ENCODE peak calls at places on chromosome 13, in six cellular contexts. U, J, G, H, F and B are unnamed samples.

GRCh38 chr13:110712081-110712848 is 1.2 kb upstream of the ING1 start:
- DNase-seq in U (peak), J (peak), G (peak), H (peak), F (peak), B (peak)

GRCh38 chr13:20360041-20360491 is 127.9 kb upstream of the GJB6 start:
- DNase-seq in U (no peak), J (no peak), G (no peak), H (no peak), F (peak), B (no peak)

GRCh38 chr13:100510208-100510997 is 78.2 kb downstream of the GGACT start:
- DNase-seq in U (no peak), J (no peak), G (no peak), H (no peak), F (no peak), B (no peak)

GRCh38 chr13:109271991-109272454 is 514.4 kb downstream of the IRS2 start:
- DNase-seq in U (no peak), J (no peak), G (no peak), H (no peak), F (no peak), B (no peak)

GRCh38 chr13:33244907-33245287 is 40.7 kb downstream of the STARD13 start:
- DNase-seq in U (no peak), J (no peak), G (no peak), H (no peak), F (no peak), B (no peak)

GRCh38 chr13:29933401-29933800 is 83.0 kb upstream of the UBL3 start:
- DNase-seq in U (no peak), J (no peak), G (no peak), H (no peak), F (no peak), B (no peak)

GRCh38 chr13:45368571-45368970 is 27.6 kb upstream of the TPT1 start:
- DNase-seq in U (no peak), J (no peak), G (no peak), H (no peak), F (no peak), B (no peak)

GRCh38 chr13:97889803-97890202 is 63.7 kb upstream of the IPO5 start:
- DNase-seq in U (no peak), J (peak), G (no peak), H (no peak), F (peak), B (no peak)

GRCh38 chr13:97127842-97128241 is 94.3 kb upstream of the MBNL2 start:
- DNase-seq in U (no peak), J (no peak), G (no peak), H (peak), F (no peak), B (no peak)

GRCh38 chr13:95552539-95553270 is at the start of gene CLDN10:
- DNase-seq in U (no peak), J (no peak), G (no peak), H (no peak), F (peak), B (no peak)
- TF ChIP-seq MAX in U (no peak), J (no peak), G (no peak), H (no peak), F (no peak), B (no peak)

GRCh38 chr13:23510544-23510916 is 59.7 kb upstream of the TNFRSF19 start:
- DNase-seq in U (no peak), J (no peak), G (no peak), H (no peak), F (no peak), B (no peak)

GRCh38 chr13:23509781-23510543 is 60.2 kb upstream of the TNFRSF19 start:
- DNase-seq in U (no peak), J (no peak), G (no peak), H (no peak), F (no peak), B (no peak)

GRCh38 chr13:23512762-23513395 is 57.3 kb upstream of the TNFRSF19 start:
- DNase-seq in U (no peak), J (no peak), G (no peak), H (no peak), F (no peak), B (no peak)

GRCh38 chr13:23513460-23513859 is 56.8 kb upstream of the TNFRSF19 start:
- DNase-seq in U (no peak), J (no peak), G (no peak), H (no peak), F (no peak), B (no peak)

DNA sequence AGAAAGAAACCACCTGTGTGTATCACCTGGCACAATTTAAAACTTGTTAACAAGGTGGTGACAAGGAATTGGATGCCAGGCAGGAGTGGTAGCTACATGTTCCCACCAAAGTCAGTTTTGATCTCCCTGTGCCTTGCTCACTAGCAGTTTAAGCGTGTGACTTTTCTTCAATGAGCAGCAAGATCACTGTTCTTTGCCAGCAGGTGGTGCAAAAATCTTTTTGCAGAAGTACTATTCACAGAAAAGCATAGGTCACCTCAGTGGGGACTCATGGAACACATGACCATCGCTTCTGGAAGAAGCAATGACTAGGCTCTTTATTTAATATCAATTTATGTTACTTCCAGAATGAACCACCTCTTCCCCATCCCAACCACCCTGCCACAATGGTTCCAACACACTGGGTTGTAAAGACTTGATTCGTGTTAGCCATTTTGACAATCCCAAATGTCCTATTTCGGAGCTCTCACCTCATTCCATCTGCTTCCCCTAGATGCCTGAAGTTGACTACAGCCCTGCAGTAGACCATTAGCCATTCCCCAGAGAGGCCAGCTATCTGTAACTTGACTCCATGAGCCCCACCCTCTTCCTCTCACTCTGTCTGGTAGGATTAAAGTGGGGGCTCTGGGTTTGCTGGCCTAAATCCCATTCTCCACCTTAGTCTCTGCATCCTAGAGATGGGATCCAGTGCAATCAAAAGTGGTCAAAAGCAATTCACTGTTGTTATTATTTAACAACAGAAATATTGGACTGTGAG is 59.1 kb upstream of the TNFRSF19 start:
- DNase-seq in U (no peak), J (peak), G (peak), H (peak), F (no peak), B (peak)
- TF ChIP-seq MYC in U (no peak), J (no peak), G (no peak), H (no peak), F (no peak), B (no peak)

DNA sequence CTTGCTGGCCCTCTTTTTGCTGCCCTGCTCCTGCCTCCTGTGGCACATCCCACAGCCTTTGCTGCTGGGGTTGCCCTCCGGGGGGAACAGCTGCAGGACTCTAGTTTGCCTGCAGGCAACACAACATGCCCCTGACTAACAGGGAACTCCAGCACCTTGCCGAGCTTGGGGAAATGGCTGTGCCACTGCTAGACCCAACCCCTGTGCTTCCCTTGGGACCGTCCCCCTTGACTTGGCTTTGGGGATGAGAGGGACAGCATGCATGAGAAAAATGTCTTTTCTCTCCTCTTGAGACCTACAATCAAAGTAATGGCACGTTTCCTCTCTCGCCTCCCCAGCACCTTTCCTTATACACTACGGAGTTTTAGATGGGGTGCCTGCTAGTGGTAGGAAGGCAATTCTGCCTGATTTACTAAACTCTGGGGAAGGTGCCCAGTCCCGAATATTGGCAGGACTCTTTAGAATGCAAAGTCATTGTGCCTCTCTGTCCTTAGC is 12.4 kb upstream of the VWA8 start:
- DNase-seq in U (no peak), J (no peak), G (no peak), H (no peak), F (no peak), B (no peak)
- TF ChIP-seq MAX in U (no peak), J (no peak), G (no peak), H (no peak), F (no peak), B (no peak)

DNA sequence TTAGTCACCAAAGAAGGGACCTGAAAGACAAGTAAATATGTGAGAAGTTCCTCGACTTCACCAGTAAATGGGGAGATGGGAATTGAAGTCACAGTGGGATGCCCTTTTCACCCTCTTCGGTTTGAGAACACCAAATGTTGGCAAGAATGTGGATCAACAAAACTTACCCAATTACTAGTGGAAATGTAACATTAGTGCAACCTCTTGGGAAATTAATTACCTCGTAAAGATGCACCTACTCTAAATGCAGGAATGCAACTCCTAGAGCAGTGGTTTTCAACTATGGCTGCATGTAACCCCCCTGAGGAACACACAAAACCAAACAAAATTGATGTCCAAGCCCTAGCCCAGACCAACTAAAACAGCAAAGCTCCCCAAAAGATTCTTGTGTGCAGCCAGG is 78.1 kb downstream of the LNX2 start:
- DNase-seq in U (no peak), J (no peak), G (no peak), H (no peak), F (no peak), B (no peak)
- TF ChIP-seq MYC in U (no peak), J (no peak), G (no peak), H (no peak), F (no peak), B (no peak)

DNA sequence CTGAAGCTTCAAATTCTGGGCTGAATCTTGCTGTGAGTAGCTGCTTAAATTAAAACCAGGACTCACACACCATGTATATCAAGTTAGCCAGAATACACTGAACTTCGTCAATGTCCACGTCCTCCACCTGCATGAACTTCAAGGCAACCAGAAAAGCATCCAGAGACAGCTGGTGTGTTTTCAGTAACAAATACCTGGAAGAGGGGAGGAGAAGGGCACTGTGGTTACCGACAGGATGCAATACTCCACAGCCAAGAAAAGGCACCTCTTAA is 20.4 kb downstream of the PROZ start:
- DNase-seq in U (no peak), J (no peak), G (no peak), H (no peak), F (no peak), B (no peak)
- TF ChIP-seq MAX in U (no peak), J (no peak), G (no peak), H (no peak), F (no peak), B (no peak)

DNA sequence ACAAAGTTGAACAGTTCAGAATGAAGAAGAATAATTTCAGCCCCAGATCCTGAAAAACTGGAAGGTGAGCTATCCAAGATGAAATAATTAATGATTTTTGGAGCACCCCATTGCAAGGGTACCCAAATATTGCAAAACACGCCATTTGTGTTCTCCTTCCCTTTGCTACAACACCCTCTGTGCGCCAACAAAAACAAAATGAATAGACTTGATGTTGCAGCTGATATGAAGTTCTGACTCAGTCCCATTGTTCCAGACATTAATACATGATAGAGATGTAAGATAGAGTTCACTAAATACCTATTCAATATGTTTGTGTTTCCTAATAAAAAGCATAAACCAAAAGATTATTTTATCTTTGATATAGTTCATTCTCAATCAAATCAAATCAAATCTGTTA is 287.5 kb upstream of the SOX21 start:
- DNase-seq in U (no peak), J (peak), G (no peak), H (no peak), F (no peak), B (no peak)
- TF ChIP-seq MYC in U (no peak), J (no peak), G (no peak), H (no peak), F (no peak), B (no peak)